ENCODE peak calls at places on chromosome 12, in nine cellular contexts. One of them, this sample, is unnamed.

GRCh38 chr12:64584173-64584555 is 26.1 kb upstream of the RASSF3 start:
- DNase-seq in body of pancreas: no peak
- DNase-seq in CD8-positive, alpha-beta memory T cell: no peak
- DNase-seq in lower lobe of right lung: no peak
- DNase-seq in right atrium auricular region: no peak
- DNase-seq in H1: no peak
- DNase-seq in upper lobe of right lung: no peak
- DNase-seq in cardiac muscle cell: no peak
- DNase-seq in HCT116: no peak
- DNase-seq in this sample: no peak

GRCh38 chr12:47282206-47282605 is 202.4 kb upstream of the AMIGO2 start:
- DNase-seq in body of pancreas: no peak
- DNase-seq in CD8-positive, alpha-beta memory T cell: no peak
- DNase-seq in lower lobe of right lung: no peak
- DNase-seq in right atrium auricular region: no peak
- DNase-seq in H1: no peak
- DNase-seq in upper lobe of right lung: no peak
- DNase-seq in cardiac muscle cell: peak; percentile 91
- DNase-seq in HCT116: no peak
- DNase-seq in this sample: peak; percentile 59

GRCh38 chr12:6337958-6338406 is 3.9 kb downstream of the TNFRSF1A start:
- DNase-seq in body of pancreas: no peak
- DNase-seq in CD8-positive, alpha-beta memory T cell: no peak
- DNase-seq in lower lobe of right lung: no peak
- DNase-seq in right atrium auricular region: no peak
- DNase-seq in H1: no peak
- DNase-seq in upper lobe of right lung: no peak
- DNase-seq in cardiac muscle cell: peak; percentile 52
- DNase-seq in HCT116: no peak
- DNase-seq in this sample: no peak

GRCh38 chr12:42385341-42385841 is 59.4 kb downstream of the PPHLN1 start:
- DNase-seq in body of pancreas: peak; percentile 27
- DNase-seq in CD8-positive, alpha-beta memory T cell: no peak
- DNase-seq in lower lobe of right lung: no peak
- DNase-seq in right atrium auricular region: no peak
- DNase-seq in H1: no peak
- DNase-seq in upper lobe of right lung: no peak
- DNase-seq in cardiac muscle cell: no peak
- DNase-seq in HCT116: no peak
- DNase-seq in this sample: no peak

GRCh38 chr12:3101309-3102022 is 24.3 kb downstream of the TSPAN9 start:
- DNase-seq in body of pancreas: no peak
- DNase-seq in CD8-positive, alpha-beta memory T cell: no peak
- DNase-seq in lower lobe of right lung: no peak
- DNase-seq in right atrium auricular region: no peak
- DNase-seq in H1: no peak
- DNase-seq in upper lobe of right lung: no peak
- DNase-seq in cardiac muscle cell: peak; percentile 27
- DNase-seq in HCT116: no peak
- DNase-seq in this sample: no peak

GRCh38 chr12:64666054-64666914 is 56.0 kb downstream of the RASSF3 start:
- DNase-seq in body of pancreas: peak; percentile 70
- DNase-seq in CD8-positive, alpha-beta memory T cell: no peak
- DNase-seq in lower lobe of right lung: no peak
- DNase-seq in right atrium auricular region: no peak
- DNase-seq in H1: no peak
- DNase-seq in upper lobe of right lung: no peak
- DNase-seq in cardiac muscle cell: peak; percentile 36
- DNase-seq in HCT116: no peak
- DNase-seq in this sample: no peak

GRCh38 chr12:64568313-64568712 is 42.0 kb upstream of the RASSF3 start:
- DNase-seq in body of pancreas: no peak
- DNase-seq in CD8-positive, alpha-beta memory T cell: no peak
- DNase-seq in lower lobe of right lung: no peak
- DNase-seq in right atrium auricular region: no peak
- DNase-seq in H1: no peak
- DNase-seq in upper lobe of right lung: no peak
- DNase-seq in cardiac muscle cell: no peak
- DNase-seq in HCT116: no peak
- DNase-seq in this sample: no peak

GRCh38 chr12:56286044-56286830 is 13.9 kb downstream of the CS start:
- DNase-seq in body of pancreas: peak; percentile 29
- DNase-seq in CD8-positive, alpha-beta memory T cell: no peak
- DNase-seq in lower lobe of right lung: no peak
- DNase-seq in right atrium auricular region: no peak
- DNase-seq in H1: no peak
- DNase-seq in upper lobe of right lung: no peak
- DNase-seq in cardiac muscle cell: peak; percentile 9
- DNase-seq in HCT116: no peak
- DNase-seq in this sample: no peak

GRCh38 chr12:124790650-124791400 is 72.8 kb downstream of the SCARB1 start:
- DNase-seq in body of pancreas: no peak
- DNase-seq in CD8-positive, alpha-beta memory T cell: no peak
- DNase-seq in lower lobe of right lung: no peak
- DNase-seq in right atrium auricular region: no peak
- DNase-seq in H1: no peak
- DNase-seq in upper lobe of right lung: no peak
- DNase-seq in cardiac muscle cell: no peak
- DNase-seq in HCT116: no peak
- DNase-seq in this sample: no peak

GRCh38 chr12:92297932-92298681 is 152.5 kb upstream of the BTG1 start:
- DNase-seq in body of pancreas: no peak
- DNase-seq in CD8-positive, alpha-beta memory T cell: no peak
- DNase-seq in lower lobe of right lung: no peak
- DNase-seq in right atrium auricular region: peak; percentile 63
- DNase-seq in H1: no peak
- DNase-seq in upper lobe of right lung: no peak
- DNase-seq in cardiac muscle cell: peak; percentile 52
- DNase-seq in HCT116: no peak
- DNase-seq in this sample: no peak

GRCh38 chr12:132558861-132559623 is 51.3 kb downstream of the LRCOL1 start:
- DNase-seq in body of pancreas: no peak
- DNase-seq in CD8-positive, alpha-beta memory T cell: no peak
- DNase-seq in lower lobe of right lung: no peak
- DNase-seq in right atrium auricular region: no peak
- DNase-seq in H1: no peak
- DNase-seq in upper lobe of right lung: no peak
- DNase-seq in cardiac muscle cell: no peak
- DNase-seq in HCT116: no peak
- DNase-seq in this sample: no peak

GRCh38 chr12:75990189-75990912 is 41.2 kb downstream of the PHLDA1 start:
- DNase-seq in body of pancreas: no peak
- DNase-seq in CD8-positive, alpha-beta memory T cell: no peak
- DNase-seq in lower lobe of right lung: no peak
- DNase-seq in right atrium auricular region: no peak
- DNase-seq in H1: no peak
- DNase-seq in upper lobe of right lung: no peak
- DNase-seq in cardiac muscle cell: no peak
- DNase-seq in HCT116: no peak
- DNase-seq in this sample: no peak

GRCh38 chr12:92440072-92440471 is 262.7 kb upstream of the PLEKHG7 start:
- DNase-seq in body of pancreas: no peak
- DNase-seq in CD8-positive, alpha-beta memory T cell: no peak
- DNase-seq in lower lobe of right lung: no peak
- DNase-seq in right atrium auricular region: no peak
- DNase-seq in H1: no peak
- DNase-seq in upper lobe of right lung: no peak
- DNase-seq in cardiac muscle cell: no peak
- DNase-seq in HCT116: no peak
- DNase-seq in this sample: no peak

GRCh38 chr12:49331360-49332222 is 5.4 kb downstream of the C1QL4 start:
- DNase-seq in body of pancreas: peak; percentile 87
- DNase-seq in CD8-positive, alpha-beta memory T cell: no peak
- DNase-seq in lower lobe of right lung: peak; percentile 76
- DNase-seq in right atrium auricular region: peak; percentile 70
- DNase-seq in H1: no peak
- DNase-seq in upper lobe of right lung: peak; percentile 80
- DNase-seq in cardiac muscle cell: peak; percentile 84
- DNase-seq in HCT116: peak; percentile 43
- DNase-seq in this sample: peak; percentile 85

GRCh38 chr12:53063708-53064612 is 14.1 kb downstream of the TNS2 start:
- DNase-seq in body of pancreas: no peak
- DNase-seq in CD8-positive, alpha-beta memory T cell: no peak
- DNase-seq in lower lobe of right lung: no peak
- DNase-seq in right atrium auricular region: peak; percentile 86
- DNase-seq in H1: no peak
- DNase-seq in upper lobe of right lung: peak; percentile 60
- DNase-seq in cardiac muscle cell: peak; percentile 79
- DNase-seq in HCT116: no peak
- DNase-seq in this sample: peak; percentile 82

GRCh38 chr12:79933580-79934264 is 1.2 kb downstream of the PPP1R12A start:
- DNase-seq in body of pancreas: peak; percentile 18
- DNase-seq in CD8-positive, alpha-beta memory T cell: no peak
- DNase-seq in lower lobe of right lung: no peak
- DNase-seq in right atrium auricular region: no peak
- DNase-seq in H1: no peak
- DNase-seq in upper lobe of right lung: no peak
- DNase-seq in cardiac muscle cell: peak; percentile 14
- DNase-seq in HCT116: no peak
- DNase-seq in this sample: peak; percentile 49

GRCh38 chr12:115597157-115597712 is 680.3 kb downstream of the MED13L start:
- DNase-seq in body of pancreas: no peak
- DNase-seq in CD8-positive, alpha-beta memory T cell: no peak
- DNase-seq in lower lobe of right lung: no peak
- DNase-seq in right atrium auricular region: no peak
- DNase-seq in H1: no peak
- DNase-seq in upper lobe of right lung: no peak
- DNase-seq in cardiac muscle cell: peak; percentile 45
- DNase-seq in HCT116: peak; percentile 16
- DNase-seq in this sample: no peak

GRCh38 chr12:108800591-108800990 is 56.8 kb downstream of the SSH1 start:
- DNase-seq in body of pancreas: no peak
- DNase-seq in CD8-positive, alpha-beta memory T cell: no peak
- DNase-seq in lower lobe of right lung: no peak
- DNase-seq in right atrium auricular region: no peak
- DNase-seq in H1: no peak
- DNase-seq in upper lobe of right lung: no peak
- DNase-seq in cardiac muscle cell: no peak
- DNase-seq in HCT116: no peak
- DNase-seq in this sample: no peak

GRCh38 chr12:76035045-76035444 is 3.5 kb upstream of the PHLDA1 start:
- DNase-seq in body of pancreas: no peak
- DNase-seq in CD8-positive, alpha-beta memory T cell: no peak
- DNase-seq in lower lobe of right lung: no peak
- DNase-seq in right atrium auricular region: no peak
- DNase-seq in H1: no peak
- DNase-seq in upper lobe of right lung: no peak
- DNase-seq in cardiac muscle cell: no peak
- DNase-seq in HCT116: no peak
- DNase-seq in this sample: no peak

GRCh38 chr12:96044017-96044985 is 8.9 kb upstream of the LTA4H start:
- DNase-seq in body of pancreas: no peak
- DNase-seq in CD8-positive, alpha-beta memory T cell: no peak
- DNase-seq in lower lobe of right lung: no peak
- DNase-seq in right atrium auricular region: no peak
- DNase-seq in H1: no peak
- DNase-seq in upper lobe of right lung: no peak
- DNase-seq in cardiac muscle cell: peak; percentile 85
- DNase-seq in HCT116: no peak
- DNase-seq in this sample: no peak

DNA sequence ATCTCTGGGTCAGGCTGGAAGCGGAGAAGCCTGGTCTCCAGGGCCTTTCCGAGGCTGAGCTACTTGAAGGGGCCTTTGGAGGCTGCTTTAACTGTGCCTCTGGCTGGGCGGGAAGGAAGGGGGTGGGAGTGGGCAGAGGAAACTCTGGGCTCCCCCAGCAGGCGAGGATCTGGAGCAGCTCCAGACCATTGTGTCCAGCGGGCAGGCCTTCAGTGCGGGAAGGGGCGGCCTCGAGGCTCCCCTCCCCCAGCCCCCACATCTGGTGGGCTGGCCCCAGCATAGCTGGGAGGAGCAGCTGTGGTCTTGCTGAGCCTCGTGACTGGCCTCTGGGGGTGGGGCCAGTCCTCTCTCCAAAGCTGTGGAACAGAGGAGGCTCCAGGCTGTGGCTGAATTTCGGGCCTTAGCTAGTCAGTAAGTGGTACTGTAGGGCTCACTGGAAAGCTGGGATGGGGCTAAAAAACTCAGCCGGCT is 3.4 kb downstream of the TAMALIN start:
- DNase-seq in body of pancreas: peak; percentile 60
- DNase-seq in CD8-positive, alpha-beta memory T cell: no peak
- DNase-seq in lower lobe of right lung: peak; percentile 74
- DNase-seq in right atrium auricular region: peak; percentile 85
- DNase-seq in H1: peak; percentile 67
- DNase-seq in upper lobe of right lung: peak; percentile 79
- DNase-seq in cardiac muscle cell: peak; percentile 98
- DNase-seq in HCT116: no peak
- DNase-seq in this sample: peak; percentile 95
- H3K27me3 ChIP-seq in body of pancreas: no peaks in the 10 kb centered on the region
- H3K27me3 ChIP-seq in CD8-positive, alpha-beta memory T cell: no peaks in the 10 kb centered on the region
- H3K27me3 ChIP-seq in lower lobe of right lung: peaks cover 18% of the 10 kb centered on the region
- H3K27me3 ChIP-seq in right atrium auricular region: peaks cover 5% of the 10 kb centered on the region
- H3K27me3 ChIP-seq in H1: peaks cover 49% of the 10 kb centered on the region
- H3K27me3 ChIP-seq in upper lobe of right lung: no peaks in the 10 kb centered on the region
- H3K27me3 ChIP-seq in cardiac muscle cell: peaks cover 23% of the 10 kb centered on the region
- H3K27me3 ChIP-seq in HCT116: no peaks in the 10 kb centered on the region
- H3K27me3 ChIP-seq in this sample: no peaks in the 10 kb centered on the region

GRCh38 chr12:105402366-105402765 is 71.9 kb downstream of the C12orf75 start:
- DNase-seq in body of pancreas: no peak
- DNase-seq in CD8-positive, alpha-beta memory T cell: no peak
- DNase-seq in lower lobe of right lung: no peak
- DNase-seq in right atrium auricular region: no peak
- DNase-seq in H1: no peak
- DNase-seq in upper lobe of right lung: no peak
- DNase-seq in cardiac muscle cell: no peak
- DNase-seq in HCT116: no peak
- DNase-seq in this sample: no peak
- H3K27ac ChIP-seq in body of pancreas: no peak overlapping the region
- H3K27ac ChIP-seq in CD8-positive, alpha-beta memory T cell: no peak overlapping the region
- H3K27ac ChIP-seq in lower lobe of right lung: no peak overlapping the region
- H3K27ac ChIP-seq in right atrium auricular region: no peak overlapping the region
- H3K27ac ChIP-seq in H1: no peak overlapping the region
- H3K27ac ChIP-seq in upper lobe of right lung: no peak overlapping the region
- H3K27ac ChIP-seq in cardiac muscle cell: no peak overlapping the region
- H3K27ac ChIP-seq in HCT116: no peak overlapping the region
- H3K27ac ChIP-seq in this sample: no peak overlapping the region

GRCh38 chr12:101749657-101750056 is 10.4 kb upstream of the SYCP3 start:
- DNase-seq in body of pancreas: no peak
- DNase-seq in CD8-positive, alpha-beta memory T cell: no peak
- DNase-seq in lower lobe of right lung: no peak
- DNase-seq in right atrium auricular region: no peak
- DNase-seq in H1: no peak
- DNase-seq in upper lobe of right lung: no peak
- DNase-seq in cardiac muscle cell: no peak
- DNase-seq in HCT116: no peak
- DNase-seq in this sample: no peak
- H3K4me1 ChIP-seq in body of pancreas: peaks cover 24% of the 10 kb centered on the region
- H3K4me1 ChIP-seq in CD8-positive, alpha-beta memory T cell: no peaks in the 10 kb centered on the region
- H3K4me1 ChIP-seq in lower lobe of right lung: no peaks in the 10 kb centered on the region
- H3K4me1 ChIP-seq in right atrium auricular region: no peaks in the 10 kb centered on the region
- H3K4me1 ChIP-seq in H1: peaks cover 3% of the 10 kb centered on the region
- H3K4me1 ChIP-seq in upper lobe of right lung: no peaks in the 10 kb centered on the region
- H3K4me1 ChIP-seq in cardiac muscle cell: no peaks in the 10 kb centered on the region
- H3K4me1 ChIP-seq in HCT116: no peaks in the 10 kb centered on the region
- H3K4me1 ChIP-seq in this sample: no peaks in the 10 kb centered on the region

DNA sequence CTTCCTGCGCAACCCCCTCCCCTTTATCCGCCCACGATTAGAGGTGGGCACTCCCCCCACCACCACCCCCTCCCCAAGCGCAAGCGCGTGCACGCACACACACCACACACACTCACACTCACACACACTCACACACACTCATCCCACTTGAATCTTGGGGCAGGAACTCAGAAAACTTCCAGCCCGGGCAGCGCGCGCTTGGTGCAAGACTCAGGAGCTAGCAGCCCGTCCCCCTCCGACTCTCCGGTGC is at the start of gene HMGA2:
- DNase-seq in body of pancreas: no peak
- DNase-seq in CD8-positive, alpha-beta memory T cell: no peak
- DNase-seq in lower lobe of right lung: peak; percentile 51
- DNase-seq in right atrium auricular region: no peak
- DNase-seq in H1: no peak
- DNase-seq in upper lobe of right lung: peak; percentile 68
- DNase-seq in cardiac muscle cell: no peak
- DNase-seq in HCT116: peak; percentile 78
- DNase-seq in this sample: no peak
- H3K27me3 ChIP-seq in body of pancreas: no peaks in the 10 kb centered on the region
- H3K27me3 ChIP-seq in CD8-positive, alpha-beta memory T cell: peaks cover 4% of the 10 kb centered on the region
- H3K27me3 ChIP-seq in lower lobe of right lung: peaks cover 81% of the 10 kb centered on the region
- H3K27me3 ChIP-seq in right atrium auricular region: no peaks in the 10 kb centered on the region
- H3K27me3 ChIP-seq in H1: no peaks in the 10 kb centered on the region
- H3K27me3 ChIP-seq in upper lobe of right lung: peaks cover 75% of the 10 kb centered on the region
- H3K27me3 ChIP-seq in cardiac muscle cell: no peaks in the 10 kb centered on the region
- H3K27me3 ChIP-seq in HCT116: no peaks in the 10 kb centered on the region
- H3K27me3 ChIP-seq in this sample: no peaks in the 10 kb centered on the region